ENCODE peak calls at places on chromosomes 16 and 17, in eight cellular contexts. One of them, this sample, is unnamed.

GRCh38 chr16:27572711-27573110 is 22.8 kb downstream of the KATNIP start:
- DNase-seq in MM.1S: no peak
- DNase-seq in kidney epithelial cell: no peak
- DNase-seq in body of pancreas: no peak
- DNase-seq in effector memory CD4-positive, alpha-beta T cell: no peak
- DNase-seq in fibroblast of lung: peak; percentile 19
- DNase-seq in GM06990: no peak
- DNase-seq in prostate gland: no peak
- DNase-seq in this sample: no peak

GRCh38 chr17:58307468-58308172 is 21.0 kb downstream of the TSPOAP1 start:
- DNase-seq in MM.1S: no peak
- DNase-seq in kidney epithelial cell: no peak
- DNase-seq in body of pancreas: no peak
- DNase-seq in effector memory CD4-positive, alpha-beta T cell: no peak
- DNase-seq in fibroblast of lung: no peak
- DNase-seq in GM06990: no peak
- DNase-seq in prostate gland: no peak
- DNase-seq in this sample: no peak

GRCh38 chr16:56477096-56477878 is 25.9 kb downstream of the OGFOD1 start:
- DNase-seq in MM.1S: no peak
- DNase-seq in kidney epithelial cell: peak; percentile 53
- DNase-seq in body of pancreas: no peak
- DNase-seq in effector memory CD4-positive, alpha-beta T cell: no peak
- DNase-seq in fibroblast of lung: peak; percentile 84
- DNase-seq in GM06990: no peak
- DNase-seq in prostate gland: no peak
- DNase-seq in this sample: no peak

GRCh38 chr17:17723354-17724261 is 42.4 kb downstream of the RAI1 start:
- DNase-seq in MM.1S: no peak
- DNase-seq in kidney epithelial cell: no peak
- DNase-seq in body of pancreas: no peak
- DNase-seq in effector memory CD4-positive, alpha-beta T cell: no peak
- DNase-seq in fibroblast of lung: peak; percentile 81
- DNase-seq in GM06990: peak; percentile 61
- DNase-seq in prostate gland: peak; percentile 56
- DNase-seq in this sample: no peak

GRCh38 chr16:28999577-28999976 is 14.7 kb downstream of the LAT start:
- DNase-seq in MM.1S: no peak
- DNase-seq in kidney epithelial cell: no peak
- DNase-seq in body of pancreas: no peak
- DNase-seq in effector memory CD4-positive, alpha-beta T cell: no peak
- DNase-seq in fibroblast of lung: no peak
- DNase-seq in GM06990: no peak
- DNase-seq in prostate gland: no peak
- DNase-seq in this sample: no peak

GRCh38 chr16:10566613-10567012 is 13.8 kb downstream of the EMP2 start:
- DNase-seq in MM.1S: no peak
- DNase-seq in kidney epithelial cell: no peak
- DNase-seq in body of pancreas: no peak
- DNase-seq in effector memory CD4-positive, alpha-beta T cell: no peak
- DNase-seq in fibroblast of lung: no peak
- DNase-seq in GM06990: no peak
- DNase-seq in prostate gland: no peak
- DNase-seq in this sample: no peak

GRCh38 chr17:77691216-77692085 is 267.1 kb upstream of the TNRC6C start:
- DNase-seq in MM.1S: no peak
- DNase-seq in kidney epithelial cell: no peak
- DNase-seq in body of pancreas: no peak
- DNase-seq in effector memory CD4-positive, alpha-beta T cell: no peak
- DNase-seq in fibroblast of lung: no peak
- DNase-seq in GM06990: no peak
- DNase-seq in prostate gland: no peak
- DNase-seq in this sample: no peak

GRCh38 chr17:28500712-28501379 is 5.3 kb upstream of the FOXN1 start:
- DNase-seq in MM.1S: no peak
- DNase-seq in kidney epithelial cell: no peak
- DNase-seq in body of pancreas: no peak
- DNase-seq in effector memory CD4-positive, alpha-beta T cell: no peak
- DNase-seq in fibroblast of lung: no peak
- DNase-seq in GM06990: peak; percentile 84
- DNase-seq in prostate gland: no peak
- DNase-seq in this sample: no peak

GRCh38 chr17:50614471-50615051 is 20.1 kb upstream of the ABCC3 start:
- DNase-seq in MM.1S: no peak
- DNase-seq in kidney epithelial cell: no peak
- DNase-seq in body of pancreas: no peak
- DNase-seq in effector memory CD4-positive, alpha-beta T cell: no peak
- DNase-seq in fibroblast of lung: no peak
- DNase-seq in GM06990: no peak
- DNase-seq in prostate gland: no peak
- DNase-seq in this sample: no peak

GRCh38 chr17:65774787-65775186 is 213.3 kb upstream of the AXIN2 start:
- DNase-seq in MM.1S: no peak
- DNase-seq in kidney epithelial cell: no peak
- DNase-seq in body of pancreas: no peak
- DNase-seq in effector memory CD4-positive, alpha-beta T cell: no peak
- DNase-seq in fibroblast of lung: no peak
- DNase-seq in GM06990: no peak
- DNase-seq in prostate gland: no peak
- DNase-seq in this sample: no peak

GRCh38 chr17:58531122-58531521 is 16.7 kb upstream of the MTMR4 start:
- DNase-seq in MM.1S: no peak
- DNase-seq in kidney epithelial cell: no peak
- DNase-seq in body of pancreas: no peak
- DNase-seq in effector memory CD4-positive, alpha-beta T cell: no peak
- DNase-seq in fibroblast of lung: no peak
- DNase-seq in GM06990: no peak
- DNase-seq in prostate gland: no peak
- DNase-seq in this sample: no peak

GRCh38 chr17:58375811-58376210 is 23.8 kb upstream of the SUPT4H1 start:
- DNase-seq in MM.1S: no peak
- DNase-seq in kidney epithelial cell: no peak
- DNase-seq in body of pancreas: no peak
- DNase-seq in effector memory CD4-positive, alpha-beta T cell: no peak
- DNase-seq in fibroblast of lung: no peak
- DNase-seq in GM06990: no peak
- DNase-seq in prostate gland: no peak
- DNase-seq in this sample: no peak

GRCh38 chr17:49387374-49388289 is 25.6 kb upstream of the ZNF652 start:
- DNase-seq in MM.1S: peak; percentile 54
- DNase-seq in kidney epithelial cell: no peak
- DNase-seq in body of pancreas: no peak
- DNase-seq in effector memory CD4-positive, alpha-beta T cell: no peak
- DNase-seq in fibroblast of lung: no peak
- DNase-seq in GM06990: no peak
- DNase-seq in prostate gland: no peak
- DNase-seq in this sample: no peak

GRCh38 chr17:27530791-27531391 is 74.6 kb downstream of the KSR1 start:
- DNase-seq in MM.1S: no peak
- DNase-seq in kidney epithelial cell: no peak
- DNase-seq in body of pancreas: no peak
- DNase-seq in effector memory CD4-positive, alpha-beta T cell: no peak
- DNase-seq in fibroblast of lung: peak; percentile 69
- DNase-seq in GM06990: no peak
- DNase-seq in prostate gland: no peak
- DNase-seq in this sample: no peak

GRCh38 chr17:74953129-74953687 is 17.5 kb downstream of the OTOP3 start:
- DNase-seq in MM.1S: no peak
- DNase-seq in kidney epithelial cell: no peak
- DNase-seq in body of pancreas: no peak
- DNase-seq in effector memory CD4-positive, alpha-beta T cell: no peak
- DNase-seq in fibroblast of lung: no peak
- DNase-seq in GM06990: no peak
- DNase-seq in prostate gland: no peak
- DNase-seq in this sample: no peak

GRCh38 chr17:3888343-3889171 is 4.3 kb downstream of the CAMKK1 start:
- DNase-seq in MM.1S: no peak
- DNase-seq in kidney epithelial cell: peak; percentile 71
- DNase-seq in body of pancreas: peak; percentile 43
- DNase-seq in effector memory CD4-positive, alpha-beta T cell: no peak
- DNase-seq in fibroblast of lung: peak; percentile 81
- DNase-seq in GM06990: no peak
- DNase-seq in prostate gland: peak; percentile 87
- DNase-seq in this sample: peak; percentile 84

GRCh38 chr17:32927201-32927723 is 691 bp upstream of the TMEM98 start:
- DNase-seq in MM.1S: no peak
- DNase-seq in kidney epithelial cell: no peak
- DNase-seq in body of pancreas: no peak
- DNase-seq in effector memory CD4-positive, alpha-beta T cell: no peak
- DNase-seq in fibroblast of lung: no peak
- DNase-seq in GM06990: no peak
- DNase-seq in prostate gland: no peak
- DNase-seq in this sample: no peak

GRCh38 chr17:81393684-81394376 is 1.4 kb upstream of the BAHCC1 start:
- DNase-seq in MM.1S: peak; percentile 99
- DNase-seq in kidney epithelial cell: peak; percentile 95
- DNase-seq in body of pancreas: peak; percentile 100
- DNase-seq in effector memory CD4-positive, alpha-beta T cell: no peak
- DNase-seq in fibroblast of lung: peak; percentile 100
- DNase-seq in GM06990: peak; percentile 92
- DNase-seq in prostate gland: peak; percentile 100
- DNase-seq in this sample: peak; percentile 100

GRCh38 chr16:6250516-6250915 is 1082.1 kb upstream of the RBFOX1 start:
- DNase-seq in MM.1S: no peak
- DNase-seq in kidney epithelial cell: no peak
- DNase-seq in body of pancreas: no peak
- DNase-seq in effector memory CD4-positive, alpha-beta T cell: no peak
- DNase-seq in fibroblast of lung: no peak
- DNase-seq in GM06990: no peak
- DNase-seq in prostate gland: no peak
- DNase-seq in this sample: no peak

GRCh38 chr16:48434653-48435318 is 49.6 kb upstream of the SIAH1 start:
- DNase-seq in MM.1S: no peak
- DNase-seq in kidney epithelial cell: no peak
- DNase-seq in body of pancreas: no peak
- DNase-seq in effector memory CD4-positive, alpha-beta T cell: no peak
- DNase-seq in fibroblast of lung: peak; percentile 86
- DNase-seq in GM06990: no peak
- DNase-seq in prostate gland: no peak
- DNase-seq in this sample: no peak

DNA sequence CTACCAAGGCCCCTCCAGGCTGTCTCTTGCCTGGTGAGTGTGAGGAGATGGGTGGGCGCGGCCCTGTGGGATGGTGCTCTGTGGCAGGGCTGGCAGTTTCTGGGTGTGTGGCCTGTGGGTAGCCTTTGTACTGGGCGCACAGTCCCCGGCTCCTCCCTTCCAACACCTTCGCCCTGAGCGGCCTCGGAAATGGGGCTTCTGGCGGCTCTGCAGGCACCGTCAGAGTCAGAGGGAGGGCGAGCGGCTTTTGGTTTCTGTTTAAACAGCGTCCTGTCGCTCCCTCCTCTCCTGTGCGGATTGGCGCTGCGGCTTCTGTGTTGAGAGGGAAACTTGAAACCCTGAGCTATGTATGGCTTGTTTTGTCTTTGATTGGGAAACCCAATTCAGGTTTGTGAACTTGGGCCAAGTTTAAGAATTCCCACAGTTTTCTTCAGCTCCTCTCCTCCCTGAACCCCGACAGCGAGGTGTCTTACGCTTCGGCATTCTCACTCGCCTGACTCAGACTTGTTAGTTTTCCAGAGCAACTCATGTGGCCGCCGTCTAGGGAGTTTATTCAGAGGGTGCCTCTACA is 8.3 kb upstream of the ZNF750 start:
- DNase-seq in MM.1S: no peak
- DNase-seq in kidney epithelial cell: no peak
- DNase-seq in body of pancreas: no peak
- DNase-seq in effector memory CD4-positive, alpha-beta T cell: peak; percentile 18
- DNase-seq in fibroblast of lung: peak; percentile 82
- DNase-seq in GM06990: no peak
- DNase-seq in prostate gland: peak; percentile 86
- DNase-seq in this sample: no peak
- H3K4me3 ChIP-seq in MM.1S: no peak overlapping the region
- H3K4me3 ChIP-seq in kidney epithelial cell: peak overlapping the region; percentile 26
- H3K4me3 ChIP-seq in body of pancreas: no peak overlapping the region
- H3K4me3 ChIP-seq in effector memory CD4-positive, alpha-beta T cell: no peak overlapping the region
- H3K4me3 ChIP-seq in fibroblast of lung: peak overlapping the region; percentile 33
- H3K4me3 ChIP-seq in GM06990: no peak overlapping the region
- H3K4me3 ChIP-seq in prostate gland: peak overlapping the region; percentile 20
- H3K4me3 ChIP-seq in this sample: peak overlapping the region; percentile 10

GRCh38 chr16:81798311-81799137 is 19.4 kb downstream of the PLCG2 start:
- DNase-seq in MM.1S: no peak
- DNase-seq in kidney epithelial cell: no peak
- DNase-seq in body of pancreas: no peak
- DNase-seq in effector memory CD4-positive, alpha-beta T cell: no peak
- DNase-seq in fibroblast of lung: no peak
- DNase-seq in GM06990: peak; percentile 91
- DNase-seq in prostate gland: no peak
- DNase-seq in this sample: no peak

GRCh38 chr16:81797443-81797842 is 18.4 kb downstream of the PLCG2 start:
- DNase-seq in MM.1S: peak; percentile 47
- DNase-seq in kidney epithelial cell: no peak
- DNase-seq in body of pancreas: no peak
- DNase-seq in effector memory CD4-positive, alpha-beta T cell: no peak
- DNase-seq in fibroblast of lung: no peak
- DNase-seq in GM06990: peak; percentile 82
- DNase-seq in prostate gland: no peak
- DNase-seq in this sample: no peak

GRCh38 chr16:81796035-81796434 is 16.9 kb downstream of the PLCG2 start:
- DNase-seq in MM.1S: peak; percentile 24
- DNase-seq in kidney epithelial cell: no peak
- DNase-seq in body of pancreas: no peak
- DNase-seq in effector memory CD4-positive, alpha-beta T cell: no peak
- DNase-seq in fibroblast of lung: no peak
- DNase-seq in GM06990: no peak
- DNase-seq in prostate gland: no peak
- DNase-seq in this sample: no peak

GRCh38 chr16:81795193-81795592 is 16.1 kb downstream of the PLCG2 start:
- DNase-seq in MM.1S: no peak
- DNase-seq in kidney epithelial cell: no peak
- DNase-seq in body of pancreas: no peak
- DNase-seq in effector memory CD4-positive, alpha-beta T cell: no peak
- DNase-seq in fibroblast of lung: no peak
- DNase-seq in GM06990: no peak
- DNase-seq in prostate gland: no peak
- DNase-seq in this sample: no peak

GRCh38 chr16:81796585-81797346 is 17.7 kb downstream of the PLCG2 start:
- DNase-seq in MM.1S: no peak
- DNase-seq in kidney epithelial cell: no peak
- DNase-seq in body of pancreas: no peak
- DNase-seq in effector memory CD4-positive, alpha-beta T cell: no peak
- DNase-seq in fibroblast of lung: no peak
- DNase-seq in GM06990: no peak
- DNase-seq in prostate gland: no peak
- DNase-seq in this sample: no peak
- H3K4me3 ChIP-seq in MM.1S: no peak overlapping the region
- H3K4me3 ChIP-seq in kidney epithelial cell: no peak overlapping the region
- H3K4me3 ChIP-seq in body of pancreas: no peak overlapping the region
- H3K4me3 ChIP-seq in effector memory CD4-positive, alpha-beta T cell: no peak overlapping the region
- H3K4me3 ChIP-seq in fibroblast of lung: no peak overlapping the region
- H3K4me3 ChIP-seq in GM06990: peak overlapping the region; percentile 17
- H3K4me3 ChIP-seq in prostate gland: no peak overlapping the region
- H3K4me3 ChIP-seq in this sample: no peak overlapping the region

GRCh38 chr16:75254359-75254837 is 3.0 kb upstream of the BCAR1 start:
- DNase-seq in MM.1S: no peak
- DNase-seq in kidney epithelial cell: no peak
- DNase-seq in body of pancreas: no peak
- DNase-seq in effector memory CD4-positive, alpha-beta T cell: no peak
- DNase-seq in fibroblast of lung: peak; percentile 78
- DNase-seq in GM06990: no peak
- DNase-seq in prostate gland: no peak
- DNase-seq in this sample: no peak
- H3K4me3 ChIP-seq in MM.1S: no peak overlapping the region
- H3K4me3 ChIP-seq in kidney epithelial cell: no peak overlapping the region
- H3K4me3 ChIP-seq in body of pancreas: no peak overlapping the region
- H3K4me3 ChIP-seq in effector memory CD4-positive, alpha-beta T cell: no peak overlapping the region
- H3K4me3 ChIP-seq in fibroblast of lung: no peak overlapping the region
- H3K4me3 ChIP-seq in GM06990: no peak overlapping the region
- H3K4me3 ChIP-seq in prostate gland: no peak overlapping the region
- H3K4me3 ChIP-seq in this sample: no peak overlapping the region

GRCh38 chr17:6195123-6195522 is 124.9 kb downstream of the WSCD1 start:
- DNase-seq in MM.1S: no peak
- DNase-seq in kidney epithelial cell: no peak
- DNase-seq in body of pancreas: no peak
- DNase-seq in effector memory CD4-positive, alpha-beta T cell: no peak
- DNase-seq in fibroblast of lung: no peak
- DNase-seq in GM06990: no peak
- DNase-seq in prostate gland: no peak
- DNase-seq in this sample: no peak
- H3K4me3 ChIP-seq in MM.1S: no peak overlapping the region
- H3K4me3 ChIP-seq in kidney epithelial cell: no peak overlapping the region
- H3K4me3 ChIP-seq in body of pancreas: no peak overlapping the region
- H3K4me3 ChIP-seq in effector memory CD4-positive, alpha-beta T cell: no peak overlapping the region
- H3K4me3 ChIP-seq in fibroblast of lung: no peak overlapping the region
- H3K4me3 ChIP-seq in GM06990: no peak overlapping the region
- H3K4me3 ChIP-seq in prostate gland: no peak overlapping the region
- H3K4me3 ChIP-seq in this sample: no peak overlapping the region

This sample was measured in heart left ventricle.